ENCODE peak calls at places on chromosomes 7 and 10, in four cellular contexts. One of them, this sample, is unnamed.

GRCh38 chr7:70738080-70738479 is 393.9 kb upstream of the GALNT17 start:
- DNase-seq in osteocyte: no peak
- DNase-seq in AG09309: no peak
- DNase-seq in AG09319: no peak
- DNase-seq in this sample: no peak

GRCh38 chr10:76126607-76127190 is 695.3 kb downstream of the LRMDA start:
- DNase-seq in osteocyte: no peak
- DNase-seq in AG09319: no peak
- DNase-seq in AG09309: no peak
- DNase-seq in this sample: no peak

GRCh38 chr10:29880856-29881255 is 178.5 kb downstream of the JCAD start:
- DNase-seq in AG09319: no peak
- DNase-seq in osteocyte: no peak
- DNase-seq in AG09309: no peak
- DNase-seq in this sample: no peak

GRCh38 chr7:130695840-130696239 is 9.5 kb upstream of the TSGA13 start:
- DNase-seq in AG09319: peak
- DNase-seq in osteocyte: no peak
- DNase-seq in AG09309: peak
- DNase-seq in this sample: no peak

GRCh38 chr10:102648889-102649752 is 4.8 kb downstream of the TRIM8 start:
- DNase-seq in AG09309: no peak
- DNase-seq in AG09319: no peak
- DNase-seq in osteocyte: no peak
- DNase-seq in this sample: no peak

GRCh38 chr10:91613411-91614253 is 19.2 kb downstream of the PPP1R3C start:
- DNase-seq in AG09309: peak
- DNase-seq in osteocyte: no peak
- DNase-seq in AG09319: peak
- DNase-seq in this sample: peak

GRCh38 chr7:34672430-34672829 is 14.4 kb downstream of the NPSR1 start:
- DNase-seq in AG09309: no peak
- DNase-seq in osteocyte: no peak
- DNase-seq in AG09319: no peak
- DNase-seq in this sample: peak

GRCh38 chr10:117424789-117425649 is 49.8 kb upstream of the PDZD8 start:
- DNase-seq in AG09319: no peak
- DNase-seq in osteocyte: no peak
- DNase-seq in AG09309: no peak
- DNase-seq in this sample: no peak

GRCh38 chr7:132618956-132619305 is 42.7 kb upstream of the PLXNA4 start:
- DNase-seq in AG09309: peak
- DNase-seq in AG09319: no peak
- DNase-seq in osteocyte: no peak
- DNase-seq in this sample: peak

GRCh38 chr7:107528461-107528860 is 35.3 kb downstream of the COG5 start:
- DNase-seq in osteocyte: no peak
- DNase-seq in AG09319: no peak
- DNase-seq in AG09309: peak
- DNase-seq in this sample: peak

GRCh38 chr10:122246830-122247520 is 24.1 kb upstream of the BTBD16 start:
- DNase-seq in AG09319: no peak
- DNase-seq in AG09309: no peak
- DNase-seq in osteocyte: no peak
- DNase-seq in this sample: no peak

GRCh38 chr7:138460176-138460648 is at the start of gene TRIM24:
- DNase-seq in AG09309: peak
- DNase-seq in AG09319: no peak
- DNase-seq in osteocyte: peak
- DNase-seq in this sample: no peak

GRCh38 chr7:150791746-150792452 is 8.3 kb downstream of the TMEM176B start:
- DNase-seq in AG09309: no peak
- DNase-seq in osteocyte: no peak
- DNase-seq in AG09319: no peak
- DNase-seq in this sample: no peak

GRCh38 chr7:19181634-19182033 is 36.4 kb upstream of the FERD3L start:
- DNase-seq in osteocyte: no peak
- DNase-seq in AG09309: no peak
- DNase-seq in AG09319: no peak
- DNase-seq in this sample: no peak

GRCh38 chr7:101673315-101673714 is 44.2 kb upstream of the MYL10 start:
- DNase-seq in AG09309: no peak
- DNase-seq in osteocyte: no peak
- DNase-seq in AG09319: no peak
- DNase-seq in this sample: no peak

GRCh38 chr10:132538031-132538789 is 623 bp downstream of the INPP5A start:
- DNase-seq in AG09319: no peak
- DNase-seq in osteocyte: no peak
- DNase-seq in AG09309: no peak
- DNase-seq in this sample: no peak

GRCh38 chr7:18874875-18875274 is 242.6 kb downstream of the TWIST1 start:
- DNase-seq in AG09309: no peak
- DNase-seq in AG09319: no peak
- DNase-seq in osteocyte: no peak
- DNase-seq in this sample: no peak

GRCh38 chr10:17214991-17215781 is 12.9 kb upstream of the VIM start:
- DNase-seq in osteocyte: no peak
- DNase-seq in AG09309: peak
- DNase-seq in AG09319: peak
- DNase-seq in this sample: peak

GRCh38 chr10:11608159-11608966 is 3.1 kb downstream of the USP6NL start:
- DNase-seq in AG09309: no peak
- DNase-seq in osteocyte: no peak
- DNase-seq in AG09319: no peak
- DNase-seq in this sample: no peak

GRCh38 chr7:112420236-112420945 is 29.9 kb upstream of the IFRD1 start:
- DNase-seq in osteocyte: no peak
- DNase-seq in AG09309: no peak
- DNase-seq in AG09319: peak
- DNase-seq in this sample: no peak

GRCh38 chr10:49360271-49361177 is 35.4 kb downstream of the DRGX start:
- DNase-seq in osteocyte: peak
- DNase-seq in AG09309: no peak
- DNase-seq in AG09319: no peak
- DNase-seq in this sample: no peak

GRCh38 chr7:33904680-33905388 is 505 bp upstream of the BMPER start:
- DNase-seq in AG09309: no peak
- DNase-seq in osteocyte: no peak
- DNase-seq in AG09319: no peak
- DNase-seq in this sample: no peak

GRCh38 chr10:59817806-59818205 is 64.6 kb upstream of the MRLN start:
- DNase-seq in AG09319: no peak
- DNase-seq in AG09309: no peak
- DNase-seq in osteocyte: no peak
- DNase-seq in this sample: no peak

GRCh38 chr10:67657775-67658174 is 38.2 kb downstream of the CTNNA3 start:
- DNase-seq in osteocyte: no peak
- DNase-seq in AG09319: no peak
- DNase-seq in AG09309: no peak
- DNase-seq in this sample: no peak
- TF ChIP-seq CTCF in osteocyte: no peak
- TF ChIP-seq CTCF in AG09319: no peak
- TF ChIP-seq CTCF in AG09309: no peak
- TF ChIP-seq CTCF in this sample: no peak

GRCh38 chr7:45940939-45941338 is 19.9 kb upstream of the IGFBP3 start:
- DNase-seq in osteocyte: no peak
- DNase-seq in AG09319: no peak
- DNase-seq in AG09309: no peak
- DNase-seq in this sample: no peak

GRCh38 chr7:45938626-45939302 is 17.7 kb upstream of the IGFBP3 start:
- DNase-seq in AG09319: no peak
- DNase-seq in osteocyte: no peak
- DNase-seq in AG09309: no peak
- DNase-seq in this sample: no peak

GRCh38 chr7:45939574-45939973 is 18.5 kb upstream of the IGFBP3 start:
- DNase-seq in AG09319: no peak
- DNase-seq in AG09309: no peak
- DNase-seq in osteocyte: no peak
- DNase-seq in this sample: no peak

GRCh38 chr7:45937301-45937700 is 16.2 kb upstream of the IGFBP3 start:
- DNase-seq in osteocyte: no peak
- DNase-seq in AG09319: no peak
- DNase-seq in AG09309: no peak
- DNase-seq in this sample: no peak

GRCh38 chr7:45937862-45938261 is 16.8 kb upstream of the IGFBP3 start:
- DNase-seq in AG09319: no peak
- DNase-seq in AG09309: no peak
- DNase-seq in osteocyte: no peak
- DNase-seq in this sample: no peak
- TF ChIP-seq CTCF in AG09319: no peak
- TF ChIP-seq CTCF in AG09309: no peak
- TF ChIP-seq CTCF in osteocyte: no peak
- TF ChIP-seq CTCF in this sample: no peak

GRCh38 chr10:1168763-1169162 is 112.6 kb downstream of the WDR37 start:
- DNase-seq in AG09309: no peak
- DNase-seq in AG09319: no peak
- DNase-seq in osteocyte: no peak
- DNase-seq in this sample: no peak
- TF ChIP-seq CTCF in AG09309: no peak
- TF ChIP-seq CTCF in AG09319: no peak
- TF ChIP-seq CTCF in osteocyte: no peak
- TF ChIP-seq CTCF in this sample: no peak

DNA sequence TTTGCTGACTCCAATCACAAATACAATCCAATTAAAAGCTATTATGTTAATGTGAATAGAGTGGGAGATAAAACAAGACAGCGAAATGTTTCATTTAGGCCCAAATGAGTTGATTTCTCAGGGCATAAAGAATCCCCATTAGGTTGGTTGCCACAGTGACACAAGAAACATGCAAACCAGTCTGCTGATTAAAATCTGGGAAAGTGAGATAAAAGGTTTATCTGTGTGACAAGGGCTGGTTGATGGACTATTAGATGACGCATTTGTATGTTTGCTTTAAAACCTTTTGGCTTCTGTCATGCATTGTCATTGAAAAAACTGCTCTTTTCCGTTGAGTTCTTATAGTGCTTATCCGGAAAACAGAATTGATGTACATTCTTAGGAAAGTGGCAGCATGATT is 658.2 kb downstream of the GATA3 start:
- DNase-seq in osteocyte: no peak
- DNase-seq in AG09309: no peak
- DNase-seq in AG09319: no peak
- DNase-seq in this sample: no peak
- TF ChIP-seq CTCF in osteocyte: no peak
- TF ChIP-seq CTCF in AG09309: no peak
- TF ChIP-seq CTCF in AG09319: no peak
- TF ChIP-seq CTCF in this sample: no peak

DNA sequence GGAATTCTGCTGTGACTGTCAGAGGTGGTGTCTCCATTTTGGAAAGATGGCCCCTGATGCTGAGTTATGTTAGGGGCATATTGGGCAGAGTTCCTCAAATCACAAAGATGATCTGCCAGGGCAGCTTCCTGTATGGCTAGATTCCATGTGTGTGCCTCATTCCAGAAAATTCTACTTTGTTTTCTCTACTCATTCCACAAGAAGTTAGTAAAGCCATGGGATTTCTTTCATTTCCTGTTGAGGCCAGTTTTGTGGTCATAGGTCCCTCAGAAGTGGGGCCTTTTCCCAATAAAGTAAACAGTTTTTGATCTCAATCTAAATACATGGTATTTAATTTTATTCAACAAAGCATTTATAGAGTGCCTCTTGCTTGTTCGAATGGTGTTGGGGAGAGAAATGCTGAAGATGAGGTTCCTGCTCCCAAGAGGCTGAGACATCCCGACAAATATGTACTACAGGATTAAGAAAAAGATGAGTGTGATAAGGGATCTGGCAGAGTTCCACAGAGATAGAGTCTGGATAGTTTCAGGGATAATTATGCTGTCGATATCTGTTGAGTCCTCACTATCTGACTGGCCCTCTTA is 33.0 kb downstream of the MINDY4 start:
- DNase-seq in AG09309: peak
- DNase-seq in AG09319: peak
- DNase-seq in osteocyte: peak
- DNase-seq in this sample: peak
- TF ChIP-seq CTCF in AG09309: no peak
- TF ChIP-seq CTCF in AG09319: no peak
- TF ChIP-seq CTCF in osteocyte: no peak
- TF ChIP-seq CTCF in this sample: no peak

DNA sequence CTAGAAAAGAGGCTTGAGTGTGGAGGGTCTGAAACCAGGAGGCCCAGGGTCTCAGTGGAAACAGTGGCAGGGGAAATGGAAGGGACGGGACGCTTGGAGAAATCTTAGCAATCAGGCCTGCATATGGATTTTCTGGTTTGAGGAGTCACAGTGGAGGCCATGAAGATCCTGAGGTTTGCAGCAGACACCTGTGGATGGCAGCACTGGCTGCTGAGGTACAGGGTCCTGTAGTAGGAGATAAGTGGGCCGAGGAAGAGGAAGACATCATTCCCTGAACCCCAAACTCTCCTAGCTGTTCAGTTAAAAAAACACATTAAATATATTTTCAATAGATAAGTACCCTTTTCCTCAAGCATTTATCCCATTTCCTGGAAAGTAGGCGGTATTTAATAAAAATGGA is 208.8 kb upstream of the IGFBP3 start:
- DNase-seq in AG09319: no peak
- DNase-seq in osteocyte: no peak
- DNase-seq in AG09309: no peak
- DNase-seq in this sample: no peak
- TF ChIP-seq CTCF in AG09319: no peak
- TF ChIP-seq CTCF in osteocyte: no peak
- TF ChIP-seq CTCF in AG09309: peak
- TF ChIP-seq CTCF in this sample: no peak

GRCh38 chr10:80530251-80530650 is 7.5 kb upstream of the SH2D4B start:
- DNase-seq in AG09319: no peak
- DNase-seq in osteocyte: no peak
- DNase-seq in AG09309: no peak
- DNase-seq in this sample: no peak
- TF ChIP-seq CTCF in AG09319: peak
- TF ChIP-seq CTCF in osteocyte: peak
- TF ChIP-seq CTCF in AG09309: peak
- TF ChIP-seq CTCF in this sample: peak

DNA sequence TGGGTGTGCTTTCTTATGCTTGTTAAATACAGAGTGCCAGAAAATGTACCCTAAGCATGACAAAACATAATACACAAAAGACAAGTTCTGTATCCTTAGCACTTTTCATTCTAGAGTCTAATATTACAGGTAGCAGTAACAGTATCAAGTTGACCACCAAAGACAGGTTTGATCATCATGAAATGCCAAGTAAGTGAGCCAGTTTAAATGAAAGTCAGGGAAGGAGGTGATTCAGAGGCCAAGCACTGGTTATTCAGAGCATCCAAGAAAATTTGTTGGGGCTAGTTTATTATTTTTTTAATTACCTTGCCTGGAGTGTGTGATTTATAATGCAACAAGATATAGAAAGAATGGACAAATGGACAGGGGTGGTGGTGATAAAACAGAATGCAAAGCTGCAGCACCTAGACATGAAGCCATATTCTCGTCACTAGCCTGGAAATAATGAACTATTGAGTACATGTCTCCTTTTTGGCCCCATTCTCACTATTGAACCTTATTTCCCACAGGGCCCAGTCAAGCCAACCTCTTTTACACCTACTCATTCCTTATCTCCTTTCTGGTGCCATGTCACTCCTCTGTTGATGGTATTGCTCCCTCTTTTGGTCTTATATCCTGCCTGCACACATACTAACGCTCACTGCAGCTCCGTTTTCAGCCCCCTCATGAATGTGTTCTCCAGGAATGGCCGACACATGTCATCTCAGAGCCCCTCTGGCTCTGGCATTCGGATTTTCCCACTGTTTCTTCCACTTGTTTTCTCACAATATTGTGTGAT is 78.6 kb upstream of the GLCCI1 start:
- DNase-seq in osteocyte: no peak
- DNase-seq in AG09309: no peak
- DNase-seq in AG09319: no peak
- DNase-seq in this sample: no peak
- TF ChIP-seq CTCF in osteocyte: no peak
- TF ChIP-seq CTCF in AG09309: no peak
- TF ChIP-seq CTCF in AG09319: no peak
- TF ChIP-seq CTCF in this sample: no peak

This sample was measured in AG04449.